ENCODE peak calls at places on chromosomes 2 and 18, in nine cellular contexts. Y is neural progenitor cell, Q is transverse colon, D is ovary, M is IMR-90, P is aorta, X is PC-9, R is uterus, H is RWPE2. T is an unnamed sample.

GRCh38 chr18:45993441-45993840 is 26.3 kb upstream of the EPG5 start:
- DNase-seq in M (peak), R (no peak), H (no peak), Q (no peak), Y (no peak), P (no peak), D (no peak), X (no peak), T (no peak)

GRCh38 chr2:85037622-85038021 is 66.7 kb downstream of the KCMF1 start:
- DNase-seq in M (no peak), X (no peak), Y (no peak), R (no peak), H (no peak), Q (no peak), D (no peak), P (no peak), T (no peak)

GRCh38 chr2:6493669-6494068 is 372.0 kb downstream of the CMPK2 start:
- DNase-seq in Q (no peak), M (no peak), D (no peak), P (no peak), H (no peak), Y (no peak), X (no peak), R (no peak), T (no peak)

GRCh38 chr2:141889788-141890187 is 241.0 kb downstream of the LRP1B start:
- DNase-seq in Y (peak), D (no peak), R (no peak), H (no peak), X (no peak), M (no peak), P (no peak), Q (no peak), T (no peak)

GRCh38 chr18:75473316-75473715 is 45.8 kb upstream of the SMIM21 start:
- DNase-seq in Q (no peak), P (no peak), R (no peak), D (no peak), X (no peak), H (no peak), Y (no peak), M (no peak), T (no peak)

GRCh38 chr2:10003206-10004125 is 39.9 kb upstream of the KLF11 start:
- DNase-seq in Y (no peak), P (no peak), D (no peak), R (peak), X (no peak), H (no peak), Q (no peak), M (no peak), T (no peak)

GRCh38 chr2:24489942-24490673 is 946 bp upstream of the NCOA1 start:
- DNase-seq in Q (peak), X (peak), R (peak), H (no peak), D (peak), M (peak), P (peak), Y (peak), T (no peak)

GRCh38 chr2:12448846-12449480 is 267.8 kb upstream of the TRIB2 start:
- DNase-seq in H (no peak), R (no peak), Q (no peak), Y (no peak), D (no peak), X (no peak), P (no peak), M (peak), T (no peak)

GRCh38 chr2:19607931-19608762 is 249.7 kb upstream of the OSR1 start:
- DNase-seq in H (no peak), Q (no peak), P (no peak), D (no peak), R (no peak), M (peak), Y (no peak), X (peak), T (no peak)

GRCh38 chr2:116877274-116877673 is 937.2 kb upstream of the DDX18 start:
- DNase-seq in P (no peak), H (no peak), Q (no peak), Y (no peak), D (no peak), M (no peak), R (no peak), X (no peak), T (no peak)

GRCh38 chr2:66169076-66169475 is 265.8 kb upstream of the MEIS1 start:
- DNase-seq in R (no peak), Y (no peak), M (no peak), Q (no peak), D (no peak), P (no peak), X (no peak), H (no peak), T (no peak)

GRCh38 chr2:66170681-66171234 is 264.2 kb upstream of the MEIS1 start:
- DNase-seq in X (no peak), H (no peak), R (no peak), M (peak), P (no peak), Y (no peak), D (no peak), Q (no peak), T (no peak)

GRCh38 chr2:66173635-66174034 is 261.3 kb upstream of the MEIS1 start:
- DNase-seq in Q (no peak), Y (no peak), X (no peak), R (no peak), H (no peak), P (no peak), D (no peak), M (no peak), T (no peak)

DNA sequence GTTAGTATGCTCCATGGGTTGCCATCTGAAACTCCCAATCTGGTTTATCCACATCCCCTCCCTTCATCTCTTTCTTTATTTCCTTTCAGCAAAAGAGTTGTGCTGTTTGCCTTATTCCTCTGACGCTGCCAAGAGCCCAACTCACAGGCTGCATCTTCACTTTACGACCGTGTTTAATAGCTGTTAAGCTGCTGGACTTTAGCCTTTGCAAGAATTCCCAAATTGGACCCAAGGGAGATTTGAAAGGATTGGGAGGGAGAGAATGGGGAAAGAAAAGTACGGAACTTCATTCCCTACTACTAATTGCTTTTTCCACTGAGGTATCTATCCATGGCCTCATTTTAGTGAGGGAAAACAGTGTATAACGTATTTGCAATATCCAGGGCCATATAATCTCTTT is 263.4 kb upstream of the MEIS1 start:
- DNase-seq in D (no peak), R (no peak), Q (no peak), Y (no peak), M (no peak), P (no peak), H (no peak), X (no peak), T (no peak)
- H3K27ac ChIP-seq in D (no peak), R (no peak), Q (no peak), Y (no peak), M (no peak), P (no peak), H (no peak), X (no peak), T (no peak)

DNA sequence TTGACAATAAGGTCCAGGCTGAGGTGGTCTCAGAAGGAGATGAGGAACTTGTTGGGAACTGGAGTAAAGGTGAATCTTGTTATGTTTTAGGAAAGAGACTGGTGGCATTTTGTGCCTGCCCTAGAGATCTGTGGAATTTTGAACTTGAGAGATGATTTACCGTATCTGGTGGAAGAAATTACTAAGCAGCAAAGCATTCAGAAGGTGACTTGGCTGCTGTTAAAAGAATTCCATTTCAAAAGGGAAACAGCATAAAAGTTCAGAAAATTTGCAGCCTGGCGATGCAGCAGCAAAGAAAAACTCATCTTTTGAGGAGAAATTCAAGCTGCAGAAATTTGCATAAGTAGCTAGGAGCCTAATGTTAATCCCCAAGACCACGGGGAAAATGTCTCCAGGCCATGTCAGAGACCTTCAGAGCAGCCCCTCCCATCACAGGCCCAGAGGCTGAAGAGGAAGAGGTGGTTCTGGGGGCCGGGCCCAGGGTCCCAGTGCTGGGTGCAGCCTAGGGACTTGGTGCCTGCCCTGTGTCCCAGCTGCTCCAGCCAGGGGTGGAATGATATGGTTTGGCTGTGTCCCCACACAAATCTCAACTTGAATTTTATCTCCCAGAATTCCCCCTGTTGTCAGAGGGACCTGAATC is 73.5 kb downstream of the FIGN start:
- DNase-seq in R (no peak), X (no peak), Y (no peak), Q (no peak), P (no peak), D (no peak), H (no peak), M (peak), T (no peak)
- H3K4me3 ChIP-seq in R (no peak), X (no peak), Y (no peak), Q (no peak), P (no peak), D (no peak), H (no peak), M (no peak), T (no peak)

GRCh38 chr2:64606495-64607363 is 47.0 kb downstream of the SERTAD2 start:
- DNase-seq in D (peak), Y (peak), X (peak), P (peak), Q (peak), R (peak), H (no peak), M (no peak), T (peak)
- H3K27ac ChIP-seq in D (peak), Y (no peak), X (peak), P (no peak), Q (peak), R (peak), H (no peak), M (no peak), T (peak)

DNA sequence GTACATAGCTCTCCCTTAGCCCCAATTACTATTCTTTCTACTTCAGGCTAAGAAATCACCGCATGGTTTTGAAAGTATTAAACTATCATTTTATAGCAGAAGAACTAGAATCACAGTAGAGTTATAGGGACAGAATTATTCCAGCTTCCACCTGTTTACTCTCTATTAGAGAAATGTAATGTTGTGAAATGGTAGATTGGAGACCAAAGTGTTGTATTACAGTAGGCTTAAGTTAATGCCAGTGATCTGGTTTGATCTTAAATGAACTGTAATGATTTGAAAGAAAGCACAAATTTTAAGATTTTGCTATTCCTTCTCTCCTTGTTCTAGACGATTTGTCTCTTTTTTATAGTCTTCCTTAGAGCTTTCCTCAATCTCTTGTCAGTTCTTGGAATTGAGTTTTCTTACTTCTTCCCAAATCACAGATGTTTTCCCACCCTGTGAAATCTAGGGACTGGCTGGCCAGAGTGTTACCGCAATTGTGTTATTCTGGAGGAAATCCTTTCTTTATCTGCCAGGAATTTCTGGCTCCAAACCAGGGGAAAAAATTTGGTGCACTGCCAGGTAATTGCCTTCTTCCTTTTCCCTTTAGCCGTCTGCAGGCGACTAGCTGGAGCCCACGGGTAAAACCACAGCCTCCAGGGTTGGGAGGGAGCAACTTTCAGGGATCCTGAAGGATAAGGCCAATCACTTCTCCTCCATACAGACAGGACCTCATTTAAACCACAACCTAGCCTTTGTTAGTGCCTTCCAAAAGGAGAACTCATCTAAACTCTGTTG is 51.7 kb downstream of the NOP58 start:
- DNase-seq in M (peak), Y (no peak), H (no peak), X (peak), R (peak), D (peak), Q (peak), P (peak), T (peak)
- H3K4me3 ChIP-seq in M (no peak), Y (no peak), H (no peak), X (no peak), R (no peak), D (no peak), Q (no peak), P (no peak), T (no peak)

GRCh38 chr2:173092844-173093402 is 17.3 kb downstream of the MAP3K20 start:
- DNase-seq in R (no peak), M (no peak), X (no peak), P (no peak), Y (no peak), H (no peak), D (no peak), Q (no peak), T (no peak)

GRCh38 chr2:173087793-173088493 is 12.3 kb downstream of the MAP3K20 start:
- DNase-seq in Y (no peak), H (no peak), Q (no peak), R (no peak), X (no peak), M (no peak), D (no peak), P (no peak), T (no peak)

GRCh38 chr2:173090973-173091660 is 15.5 kb downstream of the MAP3K20 start:
- DNase-seq in P (no peak), D (no peak), Y (no peak), X (no peak), R (peak), H (no peak), Q (no peak), M (no peak), T (no peak)

GRCh38 chr2:173087214-173087581 is 11.6 kb downstream of the MAP3K20 start:
- DNase-seq in M (peak), R (no peak), D (no peak), Q (no peak), X (no peak), P (no peak), Y (no peak), H (no peak), T (no peak)

GRCh38 chr2:173090291-173090877 is 14.7 kb downstream of the MAP3K20 start:
- DNase-seq in M (peak), P (no peak), Y (peak), H (no peak), X (no peak), R (peak), Q (no peak), D (no peak), T (peak)
- H3K27ac ChIP-seq in M (peak), P (peak), Y (no peak), H (no peak), X (no peak), R (peak), Q (peak), D (peak), T (peak)

GRCh38 chr2:8697190-8697589 is 15.3 kb downstream of the ID2 start:
- DNase-seq in M (no peak), R (no peak), H (no peak), D (no peak), P (no peak), Q (no peak), X (no peak), Y (no peak), T (no peak)

GRCh38 chr2:8694737-8695136 is 12.9 kb downstream of the ID2 start:
- DNase-seq in H (no peak), Y (no peak), Q (no peak), P (no peak), R (no peak), X (no peak), D (no peak), M (peak), T (no peak)

GRCh38 chr2:8691859-8692437 is 10.1 kb downstream of the ID2 start:
- DNase-seq in Q (no peak), Y (no peak), P (no peak), D (no peak), M (no peak), X (no peak), R (no peak), H (no peak), T (no peak)

DNA sequence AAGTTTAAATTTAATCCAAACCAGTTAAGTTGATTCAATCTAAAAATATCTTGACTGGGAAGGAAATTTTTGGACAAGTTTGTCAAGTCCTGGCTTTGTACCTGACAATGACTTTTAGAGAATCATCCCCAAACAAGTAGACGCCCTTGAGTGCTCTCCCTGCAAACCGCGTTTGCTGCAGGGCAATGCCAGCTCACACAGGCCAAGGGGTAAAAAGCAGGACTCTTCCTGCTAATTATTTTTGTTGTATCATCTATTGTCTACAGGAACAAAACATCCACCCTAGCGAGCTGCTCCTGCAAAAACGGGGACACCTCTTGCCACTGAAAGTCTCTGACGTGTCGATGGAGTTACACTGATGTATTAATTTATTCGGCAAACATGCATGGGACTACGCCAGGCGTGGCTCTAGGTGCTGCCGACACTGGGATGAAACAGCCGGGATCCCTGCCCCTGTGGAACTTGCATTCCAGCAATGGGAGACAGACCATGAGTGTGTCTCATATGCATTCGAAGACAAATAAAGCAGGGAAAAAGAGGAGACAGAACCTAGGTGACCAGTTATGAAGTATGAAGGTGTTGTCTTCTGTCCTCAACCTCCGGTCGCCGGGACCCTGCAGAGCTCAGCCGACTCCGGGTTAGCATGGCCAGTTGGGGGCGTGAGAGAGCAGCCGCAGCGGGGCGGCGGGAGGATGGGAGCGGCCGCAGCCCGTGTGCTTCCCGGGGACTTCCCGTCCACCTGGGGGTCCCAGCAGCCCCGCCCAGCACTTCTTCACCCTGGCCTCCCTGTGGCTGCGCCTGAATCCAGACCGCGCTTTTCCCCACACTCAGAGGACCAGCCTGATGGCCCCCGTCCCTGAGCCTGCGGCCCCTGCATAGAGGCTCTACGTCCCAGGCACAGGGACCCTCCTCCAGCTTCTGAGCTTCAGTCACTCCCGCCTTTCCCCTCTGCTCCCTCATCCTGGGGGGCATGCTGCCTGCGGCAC is 11.2 kb downstream of the ID2 start:
- DNase-seq in P (peak), H (no peak), D (peak), R (no peak), Y (peak), Q (peak), M (no peak), X (peak), T (peak)
- H3K4me3 ChIP-seq in P (no peak), H (no peak), D (no peak), R (no peak), Y (no peak), Q (no peak), M (no peak), X (no peak), T (no peak)

GRCh38 chr2:134581877-134582546 is 136.8 kb downstream of the TMEM163 start:
- DNase-seq in P (no peak), H (no peak), D (no peak), R (no peak), Q (no peak), Y (no peak), M (no peak), X (no peak), T (no peak)
- H3K27ac ChIP-seq in P (no peak), H (no peak), D (no peak), R (no peak), Q (no peak), Y (no peak), M (no peak), X (no peak), T (no peak)

DNA sequence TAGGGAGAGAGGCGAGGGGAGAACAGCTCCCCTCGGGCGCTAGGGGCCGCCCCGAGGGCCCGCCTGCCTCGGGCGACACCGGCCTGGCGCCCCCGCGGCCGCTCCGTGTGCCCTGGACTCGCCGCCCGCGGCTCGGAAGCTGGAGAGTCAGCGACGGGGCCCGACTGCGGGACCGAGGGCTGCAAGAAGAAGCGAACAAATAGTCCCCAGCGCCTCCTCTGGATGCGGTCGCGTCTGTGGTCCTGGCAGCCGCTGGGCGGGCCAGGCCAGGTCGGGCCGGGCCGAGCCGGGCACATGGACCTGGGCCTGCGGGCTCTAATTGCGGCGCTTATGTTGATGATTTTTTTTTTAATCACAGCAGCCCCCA is 270 bp upstream of the HOXD9 start:
- DNase-seq in H (no peak), P (no peak), Y (peak), D (no peak), Q (no peak), X (no peak), R (no peak), M (no peak), T (no peak)
- H3K4me3 ChIP-seq in H (no peak), P (peak), Y (peak), D (peak), Q (peak), X (no peak), R (peak), M (no peak), T (no peak)